ENCODE peak calls at places on chromosomes 13 and 19, in eight cellular contexts. E, G, S, Y, N, Z, H and X are unnamed samples.

GRCh38 chr19:44643605-44644390 is at the start of gene PVR:
- DNase-seq in E (peak; percentile 79), S (peak; percentile 80), H (peak; percentile 75), G (no peak), N (peak; percentile 88), Z (peak; percentile 61), Y (no peak), X (no peak)

GRCh38 chr19:51978882-51979281 is 7.8 kb downstream of the ZNF350 start:
- DNase-seq in Y (no peak), G (no peak), N (no peak), H (no peak), S (no peak), Z (no peak), E (no peak), X (no peak)

GRCh38 chr13:43232866-43233265 is 209.5 kb downstream of the DNAJC15 start:
- DNase-seq in N (no peak), H (no peak), Z (no peak), G (no peak), Y (no peak), E (no peak), S (no peak), X (peak; percentile 5)

GRCh38 chr13:23666576-23666975 is 96.4 kb downstream of the TNFRSF19 start:
- DNase-seq in N (no peak), S (no peak), G (no peak), Y (no peak), Z (no peak), H (no peak), E (no peak), X (no peak)

GRCh38 chr13:29472317-29472961 is 123.0 kb downstream of the SLC7A1 start:
- DNase-seq in N (peak; percentile 88), Y (peak; percentile 63), S (no peak), Z (no peak), G (peak; percentile 9), H (peak; percentile 66), E (peak; percentile 46), X (no peak)

GRCh38 chr13:100986571-100986970 is 312.0 kb upstream of the TMTC4 start:
- DNase-seq in Z (no peak), H (no peak), G (no peak), Y (no peak), S (no peak), E (no peak), N (no peak), X (no peak)

GRCh38 chr13:79741006-79741405 is 260.1 kb downstream of the NDFIP2 start:
- DNase-seq in S (no peak), N (no peak), Y (no peak), E (no peak), Z (no peak), G (no peak), H (no peak), X (no peak)

GRCh38 chr19:47853003-47853402 is 6.0 kb upstream of the TPRX2 start:
- DNase-seq in N (no peak), G (no peak), S (no peak), Z (no peak), Y (no peak), H (no peak), E (no peak), X (no peak)

GRCh38 chr19:13975870-13976269 is 23.6 kb downstream of the DCAF15 start:
- DNase-seq in S (no peak), Z (no peak), N (no peak), H (no peak), E (no peak), Y (no peak), G (no peak), X (no peak)

GRCh38 chr19:4278010-4278409 is 1.1 kb upstream of the SHD start:
- DNase-seq in N (peak; percentile 56), E (no peak), Z (no peak), Y (no peak), G (no peak), H (no peak), S (no peak), X (no peak)

GRCh38 chr13:37139356-37139755 is 33.9 kb upstream of the CSNK1A1L start:
- DNase-seq in E (no peak), Y (no peak), N (no peak), H (no peak), G (no peak), S (no peak), Z (no peak), X (no peak)

GRCh38 chr19:54418030-54418929 is 3.0 kb downstream of the TTYH1 start:
- DNase-seq in S (no peak), N (peak; percentile 68), Y (no peak), H (no peak), Z (no peak), E (no peak), G (no peak), X (no peak)

GRCh38 chr13:111456452-111457230 is 136.2 kb downstream of the TEX29 start:
- DNase-seq in S (no peak), H (no peak), Z (no peak), Y (no peak), N (no peak), E (no peak), G (no peak), X (no peak)

GRCh38 chr13:113963376-113963775 is 10.5 kb downstream of the C13orf46 start:
- DNase-seq in Z (no peak), Y (no peak), G (no peak), H (no peak), E (no peak), N (no peak), S (no peak), X (no peak)

GRCh38 chr13:44402902-44403719 is 29.5 kb downstream of the SERP2 start:
- DNase-seq in G (no peak), Z (no peak), H (no peak), S (no peak), Y (no peak), N (peak; percentile 69), E (peak; percentile 69), X (no peak)

GRCh38 chr19:5991244-5991838 is 13.4 kb upstream of the RANBP3 start:
- DNase-seq in Y (no peak), N (no peak), S (no peak), H (no peak), E (no peak), Z (no peak), G (no peak), X (no peak)

GRCh38 chr19:49362048-49362925 is at the start of gene TEAD2:
- DNase-seq in E (peak; percentile 86), Y (no peak), S (peak; percentile 77), H (peak; percentile 81), Z (peak; percentile 85), G (no peak), N (peak; percentile 92), X (peak; percentile 94)

DNA sequence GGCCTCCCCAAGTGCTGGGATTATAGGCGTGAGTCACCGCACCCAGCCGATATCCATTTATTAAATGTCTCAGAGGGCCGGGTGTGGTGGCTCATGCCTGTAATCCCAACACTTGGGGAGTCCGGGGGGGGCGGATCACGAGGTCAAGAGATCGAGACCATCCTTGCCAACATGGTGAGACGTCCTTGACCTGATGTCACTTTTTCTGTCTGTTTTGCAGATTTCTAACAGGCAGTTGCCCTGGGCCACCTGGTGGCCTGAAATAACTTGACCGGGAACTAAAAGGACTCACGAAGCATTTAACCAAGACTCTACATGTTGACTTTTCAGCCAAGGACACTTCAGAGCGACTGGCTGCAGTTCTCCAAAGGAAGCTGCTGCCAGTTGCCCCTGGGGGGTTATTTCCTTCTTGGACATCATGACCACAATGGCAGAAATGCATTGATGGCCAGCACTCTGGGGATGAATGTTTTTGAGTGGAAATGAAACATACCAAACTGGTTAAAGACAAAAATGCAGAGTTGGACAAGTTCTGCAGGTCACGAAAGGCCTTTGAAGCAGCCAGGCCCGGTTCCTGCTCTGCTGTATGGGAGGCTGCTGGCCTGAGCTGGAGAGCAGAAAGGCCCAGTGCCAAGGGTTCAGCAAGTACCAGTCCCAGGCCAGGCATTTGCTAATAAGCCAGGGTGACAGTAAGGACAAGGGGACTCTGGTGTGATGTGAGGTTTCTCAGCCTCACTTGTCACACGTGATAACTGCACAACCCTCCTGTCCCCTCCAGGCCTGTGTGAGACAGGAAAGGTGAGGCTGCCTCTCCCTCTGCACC is 8.3 kb downstream of the ZNF837 start:
- DNase-seq in S (no peak), E (no peak), Z (no peak), H (no peak), Y (no peak), N (peak; percentile 69), G (no peak), X (no peak)
- TF ChIP-seq CTCF in S (no peak), E (no peak), Z (no peak), H (peak; percentile 59), Y (no peak), N (peak; percentile 73), G (no peak), X (no peak)

GRCh38 chr19:38207543-38207942 is 16.5 kb downstream of the DPF1 start:
- DNase-seq in Z (no peak), Y (no peak), E (no peak), G (no peak), N (no peak), H (no peak), S (no peak), X (no peak)

GRCh38 chr19:38208571-38208970 is 15.5 kb downstream of the DPF1 start:
- DNase-seq in Z (no peak), Y (no peak), E (no peak), N (no peak), S (no peak), G (no peak), H (no peak), X (no peak)

GRCh38 chr19:38209671-38210457 is 14.2 kb downstream of the DPF1 start:
- DNase-seq in H (peak; percentile 72), Y (no peak), S (peak; percentile 82), E (peak; percentile 56), N (peak; percentile 76), G (no peak), Z (peak; percentile 86), X (peak; percentile 95)

GRCh38 chr19:38210458-38210987 is 13.5 kb downstream of the DPF1 start:
- DNase-seq in G (no peak), S (peak; percentile 56), Y (no peak), Z (peak; percentile 77), E (peak; percentile 40), H (peak; percentile 92), N (peak; percentile 93), X (no peak)

DNA sequence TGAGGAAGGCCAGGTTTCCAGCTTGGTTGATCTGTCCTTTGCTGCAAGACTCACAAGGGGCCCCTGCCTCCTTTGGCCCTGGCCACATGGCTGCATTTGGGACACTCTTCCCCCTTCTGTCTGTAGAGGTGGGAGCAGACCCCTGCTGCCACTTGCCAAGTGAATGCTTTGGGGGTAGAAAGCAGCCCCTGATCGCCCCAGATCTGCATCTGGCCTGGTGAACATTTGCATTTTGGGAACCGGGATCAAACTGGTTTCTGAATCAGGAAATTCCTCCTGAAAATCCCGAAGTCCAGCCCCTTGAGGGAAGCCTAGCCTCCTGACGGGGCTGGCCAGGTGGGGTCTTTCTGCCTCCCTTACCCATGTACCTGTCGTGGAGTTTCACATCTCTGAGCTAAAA is 14.9 kb downstream of the DPF1 start:
- DNase-seq in E (no peak), Y (no peak), Z (no peak), S (no peak), G (no peak), H (peak; percentile 53), N (no peak), X (no peak)
- H3K27ac ChIP-seq in E (no peak overlapping the region), Y (no peak overlapping the region), Z (no peak overlapping the region), S (peak overlapping the region; percentile 4), G (no peak overlapping the region), H (no peak overlapping the region), N (no peak overlapping the region), X (peak overlapping the region; percentile 79)

GRCh38 chr19:32345261-32346207 is at the start of gene ZNF507:
- DNase-seq in S (peak; percentile 87), G (peak; percentile 69), Z (peak; percentile 82), Y (peak; percentile 47), H (peak; percentile 86), N (peak; percentile 95), E (peak; percentile 84), X (peak; percentile 94)
- TF ChIP-seq CTCF in S (peak; percentile 13), G (no peak), Z (peak; percentile 3), Y (no peak), H (no peak), N (peak; percentile 26), E (no peak), X (peak; percentile 22)

GRCh38 chr13:32010137-32010536 is 21.4 kb upstream of the FRY start:
- DNase-seq in E (no peak), S (no peak), N (no peak), Z (no peak), G (no peak), H (no peak), Y (no peak), X (no peak)
- H3K27ac ChIP-seq in E (no peak overlapping the region), S (no peak overlapping the region), N (no peak overlapping the region), Z (no peak overlapping the region), G (no peak overlapping the region), H (no peak overlapping the region), Y (no peak overlapping the region), X (no peak overlapping the region)